ENCODE peak calls at places on chromosomes 1 and 21, in five cellular contexts. E, B, F, P and D are unnamed samples.

GRCh38 chr21:39108291-39109162 is 74.7 kb downstream of the PSMG1 start:
- DNase-seq in B (no peak), E (no peak), P (no peak), F (no peak), D (no peak)

GRCh38 chr1:3598051-3598471 is 13.2 kb downstream of the MEGF6 start:
- DNase-seq in P (no peak), F (no peak), E (no peak), B (no peak), D (no peak)

GRCh38 chr1:2179283-2180013 is 15.1 kb downstream of the FAAP20 start:
- DNase-seq in E (no peak), F (no peak), B (no peak), P (no peak), D (no peak)

GRCh38 chr1:203534526-203534925 is 40.6 kb downstream of the OPTC start:
- DNase-seq in B (peak; percentile 71), F (no peak), P (no peak), E (peak; percentile 66), D (peak; percentile 3)

GRCh38 chr21:41706263-41706639 is 60.6 kb downstream of the RIPK4 start:
- DNase-seq in F (no peak), P (no peak), B (no peak), E (no peak), D (no peak)

GRCh38 chr1:205225901-205226765 is 1.6 kb upstream of the TMCC2 start:
- DNase-seq in B (no peak), E (peak; percentile 18), P (no peak), F (no peak), D (no peak)

GRCh38 chr1:225354906-225355305 is 72.9 kb downstream of the LBR start:
- DNase-seq in B (no peak), F (peak; percentile 25), E (no peak), P (no peak), D (no peak)

GRCh38 chr1:94672934-94673333 is 131.4 kb upstream of the F3 start:
- DNase-seq in F (no peak), E (no peak), P (no peak), B (no peak), D (no peak)

GRCh38 chr21:45618287-45618686 is 25.2 kb upstream of the PCBP3 start:
- DNase-seq in B (no peak), E (no peak), P (no peak), F (no peak), D (no peak)

GRCh38 chr21:41957991-41958766 is 4.4 kb upstream of the C2CD2 start:
- DNase-seq in P (peak; percentile 75), E (peak; percentile 73), F (peak; percentile 76), B (peak; percentile 65), D (peak; percentile 43)

GRCh38 chr21:43686811-43687565 is 27.6 kb downstream of the RRP1B start:
- DNase-seq in F (no peak), B (no peak), P (no peak), E (no peak), D (no peak)

GRCh38 chr1:119602169-119602568 is 45.9 kb downstream of the ZNF697 start:
- DNase-seq in F (no peak), P (no peak), B (no peak), E (no peak), D (no peak)

GRCh38 chr1:153742411-153743142 is 14.7 kb downstream of the INTS3 start:
- DNase-seq in F (peak; percentile 52), E (peak; percentile 71), P (no peak), B (peak; percentile 39), D (no peak)

GRCh38 chr21:32806810-32807386 is 35.3 kb upstream of the PAXBP1 start:
- DNase-seq in B (no peak), E (no peak), F (no peak), P (no peak), D (no peak)

GRCh38 chr1:27122652-27123051 is 32.3 kb downstream of the SLC9A1 start:
- DNase-seq in E (peak; percentile 85), F (peak; percentile 78), B (peak; percentile 61), P (no peak), D (no peak)

GRCh38 chr1:168220470-168220871 is 5.3 kb upstream of the SFT2D2 start:
- DNase-seq in E (no peak), B (no peak), P (no peak), F (no peak), D (peak; percentile 54)
- TF ChIP-seq POLR2A in E (no peak), B (no peak), P (no peak), F (no peak), D (no peak)

DNA sequence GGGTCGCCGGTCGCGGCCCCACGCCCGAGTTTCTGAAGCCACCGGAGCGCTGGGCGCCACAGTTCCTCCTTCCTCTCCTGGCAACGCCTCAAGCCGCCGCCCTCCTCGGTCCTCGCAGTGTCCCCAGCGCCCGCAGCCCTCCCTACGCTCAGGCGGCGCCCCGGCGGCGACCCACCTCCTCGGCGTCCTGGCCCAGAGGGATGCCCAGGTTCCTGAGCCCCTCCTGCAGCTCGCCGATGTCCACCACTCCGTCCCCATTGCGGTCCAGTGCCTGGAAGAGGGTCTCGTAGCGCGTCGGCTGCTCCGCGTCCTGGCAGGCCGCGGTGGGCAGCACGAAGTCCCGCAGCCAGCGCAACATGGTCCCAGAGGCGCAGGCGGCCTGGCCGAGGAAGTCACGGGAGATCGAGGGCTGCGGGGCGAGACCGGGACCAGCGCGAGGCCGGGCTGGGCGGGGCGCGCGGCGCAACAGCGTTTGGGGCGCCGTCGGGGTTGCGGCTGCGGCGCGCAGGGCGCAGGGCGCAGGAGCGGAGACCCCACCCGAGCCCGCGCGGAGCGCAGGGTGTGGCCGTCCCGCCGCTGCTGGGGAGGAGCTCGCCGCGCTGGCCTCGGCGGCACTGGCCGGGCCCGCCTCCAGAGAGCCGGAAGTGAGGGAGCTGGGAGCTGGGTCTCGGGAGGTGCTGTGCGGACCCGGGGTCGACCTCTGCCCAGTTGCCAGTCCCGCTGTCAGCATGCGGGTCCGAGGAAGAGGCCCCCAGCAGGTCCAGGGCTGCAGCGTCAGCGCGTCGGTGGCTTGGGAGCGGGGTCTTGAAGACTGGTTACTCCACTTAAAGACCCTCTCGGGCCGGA is at the start of gene SLC25A24:
- DNase-seq in E (peak; percentile 80), B (peak; percentile 78), F (peak; percentile 81), P (peak; percentile 48), D (peak; percentile 68)
- TF ChIP-seq POLR2A in E (peak; percentile 69), B (peak; percentile 74), F (peak; percentile 41), P (no peak), D (no peak)

GRCh38 chr1:23558140-23558871 is 995 bp downstream of the ID3 start:
- DNase-seq in B (peak; percentile 77), P (no peak), E (peak; percentile 94), F (peak; percentile 73), D (no peak)

GRCh38 chr1:23555225-23555801 is 4.0 kb downstream of the ID3 start:
- DNase-seq in F (no peak), B (peak; percentile 73), P (no peak), E (peak; percentile 39), D (no peak)

GRCh38 chr1:23555949-23556640 is 3.2 kb downstream of the ID3 start:
- DNase-seq in E (peak; percentile 68), F (no peak), B (peak; percentile 87), P (no peak), D (no peak)

GRCh38 chr1:23557471-23558124 is 1.7 kb downstream of the ID3 start:
- DNase-seq in E (no peak), P (no peak), F (no peak), B (no peak), D (no peak)

GRCh38 chr1:23556661-23557470 is 2.4 kb downstream of the ID3 start:
- DNase-seq in E (peak; percentile 72), P (no peak), F (no peak), B (peak; percentile 82), D (no peak)
- TF ChIP-seq POLR2A in E (peak; percentile 24), P (no peak), F (no peak), B (peak; percentile 81), D (no peak)

GRCh38 chr1:92960395-92961130 is 699 bp downstream of the DIPK1A start:
- DNase-seq in F (peak; percentile 55), B (peak; percentile 80), E (peak; percentile 74), P (peak; percentile 66), D (peak; percentile 57)
- TF ChIP-seq POLR2A in F (peak; percentile 40), B (no peak), E (peak; percentile 65), P (no peak), D (no peak)

DNA sequence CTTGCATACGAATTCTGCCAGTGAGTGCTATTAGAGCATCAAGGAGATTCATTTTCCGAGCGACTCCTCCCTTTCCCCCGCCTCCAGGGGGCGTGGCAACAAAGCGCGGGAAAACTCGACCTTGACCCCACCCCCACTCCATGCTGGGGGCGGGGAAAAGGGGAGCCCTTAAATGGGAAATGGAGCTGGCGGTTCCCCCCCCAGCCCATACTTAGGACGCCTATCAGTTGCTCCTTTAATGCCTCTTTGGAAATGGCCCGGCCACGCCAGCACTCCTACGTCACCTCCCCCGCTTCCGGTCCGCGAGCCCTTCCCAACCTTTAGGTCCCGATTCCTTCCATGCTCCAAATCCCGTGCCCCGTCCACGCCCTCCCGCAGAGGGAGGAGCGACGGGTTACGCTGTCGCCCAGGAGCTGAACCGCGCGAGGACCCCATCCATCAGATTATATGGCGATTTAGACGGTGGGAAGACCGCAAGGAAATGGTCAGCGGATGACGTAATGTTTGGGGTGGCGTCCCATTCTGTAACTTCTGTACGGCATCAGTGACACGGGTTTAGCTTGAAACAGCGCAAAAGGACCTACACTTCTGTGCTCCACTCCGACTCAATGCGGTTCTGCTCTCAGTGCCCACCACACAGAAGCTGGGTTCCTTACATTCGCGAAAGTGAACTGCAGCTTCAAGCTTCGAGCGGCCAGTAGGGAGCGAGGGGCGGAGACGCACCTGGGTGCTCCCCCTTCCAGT is 702 bp upstream of the ZNF687 start:
- DNase-seq in E (peak; percentile 98), P (peak; percentile 96), F (peak; percentile 92), B (peak; percentile 99), D (peak; percentile 99)
- TF ChIP-seq POLR2A in E (peak; percentile 80), P (peak; percentile 28), F (peak; percentile 49), B (peak; percentile 15), D (peak; percentile 85)